ENCODE peak calls at places on chromosomes 3 and 15, in four cellular contexts. S, W, O and N are unnamed samples.

GRCh38 chr15:77419836-77420609 is at the start of gene PEAK1:
- DNase-seq in W (peak), S (peak), O (peak), N (peak)

GRCh38 chr3:49469037-49469875 is 811 bp upstream of the DAG1 start:
- DNase-seq in W (no peak), O (peak), S (peak), N (peak)

GRCh38 chr3:16945330-16945729 is 60.6 kb downstream of the PLCL2 start:
- DNase-seq in S (no peak), W (no peak), O (no peak), N (no peak)

GRCh38 chr3:29311805-29312204 is 30.9 kb downstream of the RBMS3 start:
- DNase-seq in S (no peak), O (no peak), W (no peak), N (no peak)

GRCh38 chr3:183253364-183253960 is 409 bp downstream of the B3GNT5 start:
- DNase-seq in O (peak), S (peak), W (no peak), N (no peak)

GRCh38 chr3:11212784-11213183 is 58.5 kb downstream of the HRH1 start:
- DNase-seq in O (no peak), S (no peak), W (no peak), N (no peak)

GRCh38 chr15:38651328-38652038 is 86.9 kb upstream of the RASGRP1 start:
- DNase-seq in O (no peak), W (peak), S (no peak), N (peak)

GRCh38 chr15:74573987-74574386 is 33.0 kb downstream of the ARID3B start:
- DNase-seq in S (no peak), W (no peak), O (no peak), N (no peak)

GRCh38 chr15:58467722-58468436 is 36.1 kb downstream of the LIPC start:
- DNase-seq in S (peak), O (no peak), W (no peak), N (no peak)

GRCh38 chr15:65385868-65386253 is 8.1 kb upstream of the IGDCC3 start:
- DNase-seq in O (no peak), W (no peak), S (no peak), N (no peak)

GRCh38 chr3:139378587-139378986 is 10.9 kb downstream of the COPB2 start:
- DNase-seq in O (no peak), W (no peak), S (no peak), N (no peak)

GRCh38 chr3:24235121-24235520 is 259.5 kb downstream of the THRB start:
- DNase-seq in W (no peak), O (no peak), S (no peak), N (peak)

GRCh38 chr3:47423548-47424145 is 42.8 kb downstream of the PTPN23 start:
- DNase-seq in O (no peak), W (no peak), S (no peak), N (no peak)

GRCh38 chr3:12280333-12280732 is 8.5 kb upstream of the PPARG start:
- DNase-seq in O (no peak), W (no peak), S (no peak), N (no peak)

GRCh38 chr3:80190051-80190450 is 422.3 kb upstream of the ROBO1 start:
- DNase-seq in W (no peak), O (no peak), S (no peak), N (peak)

GRCh38 chr15:60646595-60646994 is 167.7 kb upstream of the ICE2 start:
- DNase-seq in O (no peak), W (no peak), S (no peak), N (no peak)
- H3K27ac ChIP-seq in O (no peak), W (no peak), S (no peak), N (no peak)

GRCh38 chr3:82165266-82165665 is 403.8 kb upstream of the GBE1 start:
- DNase-seq in W (no peak), O (no peak), S (no peak), N (no peak)

GRCh38 chr3:82163907-82164520 is 402.6 kb upstream of the GBE1 start:
- DNase-seq in S (no peak), W (peak), O (no peak), N (no peak)
- TF ChIP-seq CTCF in S (no peak), W (peak), O (peak), N (no peak)

DNA sequence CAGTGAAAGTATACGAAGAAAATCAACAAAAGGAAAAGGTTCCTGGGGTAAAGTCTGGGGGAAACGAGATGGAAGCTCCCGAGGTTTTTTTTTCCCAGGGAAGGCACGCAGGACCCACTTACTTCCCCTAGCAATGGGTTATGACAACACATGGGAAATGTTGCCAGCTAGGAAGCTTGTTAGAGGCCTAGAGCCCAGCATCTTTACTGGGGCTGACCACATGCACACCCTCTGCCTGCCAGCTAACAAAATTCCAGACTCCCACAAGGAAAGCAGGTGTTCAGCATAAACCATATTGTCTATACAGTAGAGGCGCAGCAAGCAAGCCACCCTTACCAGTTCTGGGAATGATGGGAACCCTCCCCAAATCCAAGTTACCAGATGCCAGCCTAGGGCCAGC is 258.8 kb upstream of the NR2E3 start:
- DNase-seq in W (no peak), O (no peak), S (no peak), N (no peak)
- H3K27ac ChIP-seq in W (no peak), O (no peak), S (no peak), N (no peak)

GRCh38 chr15:66590435-66590834 is 24.6 kb upstream of the LCTL start:
- DNase-seq in W (no peak), S (no peak), O (no peak), N (no peak)
- TF ChIP-seq CTCF in W (no peak), S (no peak), O (no peak), N (no peak)

DNA sequence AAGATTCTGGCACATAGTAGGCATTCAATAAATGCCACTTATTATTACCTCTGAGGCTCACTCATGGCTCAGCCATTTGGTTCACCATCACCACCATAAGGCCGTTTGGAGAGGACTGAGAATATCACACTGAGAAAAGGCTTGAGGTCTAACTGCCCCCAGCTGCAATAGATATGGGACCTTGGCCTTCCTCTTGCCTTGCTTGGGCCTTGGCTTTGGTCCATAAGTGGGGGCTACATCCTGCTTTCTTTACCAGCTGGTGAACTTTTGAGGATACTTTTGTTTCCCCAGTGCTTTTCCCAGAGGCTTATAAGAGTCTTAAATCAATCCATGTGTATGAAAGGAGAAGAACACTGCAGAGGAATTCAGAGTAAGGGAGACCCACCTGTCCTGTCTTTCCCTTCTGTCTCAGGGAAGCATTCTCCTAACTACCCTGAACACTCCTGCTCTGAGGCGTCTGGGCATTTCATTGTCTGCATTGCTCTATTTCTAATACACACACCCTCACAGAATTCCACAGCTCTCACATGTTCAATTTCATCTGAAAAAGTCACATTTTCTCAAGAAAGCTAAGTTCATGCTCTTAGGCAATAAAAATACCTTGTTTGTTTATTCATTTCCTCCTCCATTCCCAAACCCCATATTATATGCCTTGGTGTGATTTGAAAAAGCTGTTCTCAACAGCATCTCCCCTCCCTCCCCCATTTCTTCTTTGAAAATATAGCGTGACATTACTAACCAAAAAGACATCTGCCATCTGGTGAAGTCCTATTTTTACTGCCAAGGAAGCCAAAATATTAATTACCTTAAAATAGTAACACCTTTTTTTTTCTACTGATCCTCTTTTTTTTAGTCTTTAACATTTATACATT is 22.5 kb upstream of the KCNMB2 start:
- DNase-seq in W (no peak), S (no peak), O (no peak), N (no peak)
- H3K27ac ChIP-seq in W (no peak), S (no peak), O (no peak), N (no peak)

DNA sequence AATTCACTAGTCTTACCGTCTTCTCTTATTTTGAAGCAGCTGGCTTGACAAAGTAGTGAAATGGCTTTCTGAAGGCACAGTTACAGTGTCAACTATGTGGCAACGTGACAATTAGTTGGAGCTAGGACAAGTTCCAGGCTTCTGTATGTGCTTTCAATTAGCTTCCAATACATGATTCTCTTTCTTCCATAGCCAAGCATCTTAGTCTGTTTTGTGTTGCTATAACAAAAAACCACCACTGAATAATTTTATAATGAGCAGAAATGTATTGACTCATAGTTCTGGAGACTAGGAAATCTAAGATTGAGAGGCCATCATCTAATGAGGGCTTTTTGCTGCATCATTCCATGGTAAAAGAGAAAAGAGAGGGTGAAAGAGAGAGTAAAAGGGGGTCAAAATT is 365.1 kb upstream of the PLSCR5 start:
- DNase-seq in S (no peak), W (no peak), O (no peak), N (no peak)
- TF ChIP-seq CTCF in S (no peak), W (no peak), O (no peak), N (no peak)

GRCh38 chr3:72258786-72259185 is 473.8 kb upstream of the PROK2 start:
- DNase-seq in O (no peak), S (no peak), W (no peak), N (no peak)
- H3K27ac ChIP-seq in O (no peak), S (no peak), W (no peak), N (no peak)

DNA sequence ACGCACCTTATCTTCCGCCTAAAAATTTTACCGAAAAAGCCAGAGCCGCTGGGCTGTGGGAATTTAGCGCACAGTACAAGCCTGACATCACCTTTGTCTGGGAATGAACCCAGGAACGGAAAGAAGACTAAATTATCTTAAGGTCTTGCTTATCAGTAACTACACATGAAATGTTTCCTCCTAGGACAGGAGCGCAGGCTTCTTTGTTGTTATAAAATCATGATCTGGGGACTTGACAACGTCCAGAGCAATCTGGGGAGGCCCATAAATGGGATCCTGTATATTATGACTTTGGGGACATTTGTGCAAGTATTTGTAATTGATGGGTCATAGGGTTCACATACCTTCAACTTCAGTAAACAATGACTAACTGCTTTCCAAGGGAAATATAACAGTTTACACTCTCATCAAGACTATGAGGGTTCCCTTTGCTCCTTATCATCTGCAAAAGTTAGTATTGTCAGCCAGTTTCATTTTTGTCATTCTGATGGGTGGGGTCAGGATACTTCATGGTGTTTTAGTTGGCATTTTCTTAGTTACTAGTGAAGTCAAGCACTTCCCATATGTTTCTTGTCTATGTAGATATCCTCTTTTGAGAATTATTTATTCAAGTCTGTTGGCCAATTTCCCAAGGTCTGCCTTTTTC is 213.9 kb upstream of the PFN2 start:
- DNase-seq in W (no peak), S (no peak), O (no peak), N (peak)
- TF ChIP-seq CTCF in W (no peak), S (no peak), O (no peak), N (peak)

GRCh38 chr15:69129026-69129385 is 31.4 kb upstream of the GLCE start:
- DNase-seq in S (no peak), O (no peak), W (no peak), N (no peak)

GRCh38 chr15:69127226-69127625 is 33.2 kb upstream of the GLCE start:
- DNase-seq in W (no peak), S (no peak), O (no peak), N (no peak)

GRCh38 chr15:69121198-69121828 is 39.1 kb upstream of the GLCE start:
- DNase-seq in S (no peak), O (no peak), W (no peak), N (no peak)

GRCh38 chr15:69125236-69125635 is 35.2 kb upstream of the GLCE start:
- DNase-seq in W (no peak), S (no peak), O (no peak), N (no peak)

DNA sequence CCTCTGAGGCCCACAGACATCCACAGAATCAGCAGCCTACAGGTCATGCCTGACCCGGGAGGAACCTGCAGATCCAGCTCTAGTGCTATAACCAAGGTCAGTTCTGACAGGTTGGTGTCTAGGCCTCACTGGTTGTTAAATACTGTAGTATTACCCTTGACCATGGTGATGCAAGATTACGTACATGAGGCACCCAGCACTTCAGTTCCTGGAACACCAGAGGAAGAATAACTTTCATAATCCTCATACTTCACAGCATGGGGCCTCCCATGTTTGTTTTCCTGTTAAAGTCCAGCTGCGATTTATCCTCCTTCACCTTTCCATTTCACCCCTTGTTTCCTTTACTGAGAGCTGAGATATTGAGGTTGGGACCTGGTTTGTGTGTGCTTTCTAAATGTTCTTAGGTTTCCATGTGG is 34.4 kb upstream of the GLCE start:
- DNase-seq in S (no peak), W (no peak), O (no peak), N (no peak)
- H3K27ac ChIP-seq in S (no peak), W (no peak), O (no peak), N (no peak)

GRCh38 chr15:68672781-68673205 is 94.0 kb downstream of the CORO2B start:
- DNase-seq in S (no peak), W (peak), O (no peak), N (no peak)
- TF ChIP-seq CTCF in S (no peak), W (peak), O (no peak), N (peak)